ENCODE peak calls at places on chromosomes 11 and 22, in ten cellular contexts. O is uterus; C is ascending aorta; N is brain microvascular endothelial cell; Q is mammary epithelial cell; F is CD4-positive, alpha-beta memory T cell; J is GM06990; M is kidney epithelial cell; A is right atrium auricular region; B is GM12878. Y is an unnamed sample. For H3K27me3 and H3K36me3, the result is how much of the 10 kb centered on the place peaks cover.

GRCh38 chr11:76074178-76075112 is 131.9 kb downstream of the WNT11 start:
- DNase-seq in A (no peak), F (no peak), C (no peak), J (no peak), O (no peak), N (peak), Q (no peak), B (no peak), M (no peak), Y (no peak)

GRCh38 chr22:49269371-49269770 is 558.3 kb downstream of the BRD1 start:
- DNase-seq in F (no peak), M (no peak), B (no peak), Q (no peak), J (no peak), N (no peak), C (no peak), A (no peak), O (no peak), Y (peak)

GRCh38 chr22:28629420-28630184 is 50.0 kb downstream of the TTC28 start:
- DNase-seq in M (no peak), N (no peak), C (no peak), F (no peak), J (no peak), A (no peak), Q (no peak), O (no peak), B (no peak), Y (peak)

GRCh38 chr11:87030458-87031054 is 7.2 kb upstream of the TMEM135 start:
- DNase-seq in B (no peak), F (peak), M (no peak), J (no peak), Q (no peak), N (no peak), A (no peak), O (no peak), C (no peak), Y (no peak)

GRCh38 chr11:123587044-123587443 is 67.4 kb downstream of the SCN3B start:
- DNase-seq in J (no peak), N (no peak), Q (no peak), C (no peak), A (no peak), M (no peak), F (no peak), B (no peak), O (no peak), Y (no peak)

GRCh38 chr11:47514825-47515647 is 37.9 kb downstream of the CELF1 start:
- DNase-seq in C (no peak), N (peak), A (no peak), O (no peak), M (no peak), B (no peak), Q (peak), F (no peak), J (peak), Y (no peak)

GRCh38 chr11:78050964-78051831 is 12.5 kb upstream of the THRSP start:
- DNase-seq in J (no peak), N (peak), O (no peak), Q (peak), A (no peak), M (no peak), B (no peak), F (no peak), C (no peak), Y (peak)

GRCh38 chr11:10770626-10771254 is 19.7 kb downstream of the CTR9 start:
- DNase-seq in J (no peak), O (peak), C (no peak), A (no peak), N (peak), F (no peak), M (peak), Q (peak), B (no peak), Y (peak)

GRCh38 chr11:133118563-133119303 is 413.6 kb downstream of the OPCML start:
- DNase-seq in Q (no peak), C (no peak), N (no peak), O (no peak), F (no peak), M (no peak), B (no peak), A (no peak), J (no peak), Y (no peak)

GRCh38 chr11:106322111-106322510 is 244.6 kb downstream of the AASDHPPT start:
- DNase-seq in B (no peak), J (no peak), O (no peak), M (no peak), N (no peak), C (no peak), F (no peak), A (no peak), Q (no peak), Y (no peak)

GRCh38 chr11:83779876-83780275 is 493.7 kb upstream of the CCDC90B start:
- DNase-seq in B (no peak), J (no peak), M (no peak), A (no peak), Q (no peak), C (no peak), F (no peak), O (no peak), N (no peak), Y (no peak)

GRCh38 chr11:106070606-106071005 is 6.5 kb downstream of the KBTBD3 start:
- DNase-seq in B (no peak), J (no peak), C (no peak), N (no peak), Q (no peak), A (no peak), F (no peak), O (no peak), M (no peak), Y (no peak)

GRCh38 chr11:70341881-70342429 is 56.4 kb upstream of the CTTN start:
- DNase-seq in C (no peak), B (no peak), N (no peak), O (no peak), A (no peak), Q (no peak), J (no peak), M (no peak), F (no peak), Y (no peak)

GRCh38 chr22:43796567-43796966 is 15.5 kb downstream of the EFCAB6 start:
- DNase-seq in F (no peak), M (no peak), A (no peak), O (no peak), J (no peak), Q (peak), B (no peak), N (peak), C (no peak), Y (peak)

GRCh38 chr11:1303973-1304372 is 5.5 kb downstream of the TOLLIP start:
- DNase-seq in F (no peak), Q (no peak), B (no peak), J (no peak), M (no peak), N (no peak), O (peak), A (peak), C (no peak), Y (peak)

GRCh38 chr11:19868281-19868821 is 155.7 kb downstream of the NAV2 start:
- DNase-seq in M (no peak), N (peak), J (no peak), B (no peak), Q (peak), C (no peak), O (peak), F (no peak), A (peak), Y (no peak)

GRCh38 chr22:20428496-20429253 is 8.9 kb downstream of the SCARF2 start:
- DNase-seq in J (no peak), N (no peak), Q (no peak), C (no peak), O (no peak), F (no peak), B (no peak), A (no peak), M (no peak), Y (no peak)

GRCh38 chr11:111938687-111939160 is 1.6 kb downstream of the DIXDC1 start:
- DNase-seq in A (peak), C (no peak), N (peak), O (peak), J (peak), B (peak), Q (peak), M (no peak), F (peak), Y (peak)

GRCh38 chr11:125074511-125075241 is 11.6 kb downstream of the SLC37A2 start:
- DNase-seq in N (no peak), M (no peak), F (no peak), A (peak), B (no peak), C (no peak), O (no peak), Q (no peak), J (no peak), Y (peak)

GRCh38 chr11:73414977-73415492 is 38.8 kb downstream of the RELT start:
- DNase-seq in F (no peak), C (no peak), Q (no peak), N (peak), O (no peak), B (peak), M (no peak), A (no peak), J (no peak), Y (no peak)

GRCh38 chr11:23112987-23113886 is 253.0 kb upstream of the CCDC179 start:
- DNase-seq in J (no peak), M (peak), F (no peak), C (no peak), A (no peak), Q (peak), O (no peak), B (no peak), N (peak), Y (peak)

GRCh38 chr22:31812977-31813605 is 59.3 kb downstream of the DEPDC5 start:
- DNase-seq in J (no peak), C (no peak), M (no peak), F (no peak), B (no peak), N (no peak), Q (no peak), O (no peak), A (no peak), Y (no peak)

GRCh38 chr11:76048763-76049162 is 157.5 kb downstream of the WNT11 start:
- DNase-seq in J (peak), M (no peak), Q (no peak), O (no peak), F (peak), C (no peak), B (no peak), A (no peak), N (no peak), Y (no peak)

GRCh38 chr11:82682003-82682751 is 51.5 kb downstream of the FAM181B start:
- DNase-seq in F (peak), N (peak), M (peak), A (no peak), C (no peak), J (peak), O (no peak), Q (peak), B (peak), Y (no peak)

GRCh38 chr11:66850235-66850587 is 6.7 kb upstream of the LRFN4 start:
- DNase-seq in C (no peak), A (no peak), B (no peak), M (no peak), F (no peak), O (no peak), N (no peak), J (no peak), Q (no peak), Y (peak)

GRCh38 chr11:87265132-87265531 is 227.4 kb downstream of the TMEM135 start:
- DNase-seq in N (no peak), O (no peak), B (no peak), J (no peak), Q (peak), C (no peak), A (no peak), M (no peak), F (no peak), Y (no peak)

GRCh38 chr22:21606775-21607174 is 23.0 kb downstream of the YDJC start:
- DNase-seq in O (no peak), A (no peak), B (no peak), Q (no peak), N (no peak), C (no peak), M (peak), F (no peak), J (no peak), Y (no peak)

GRCh38 chr11:69102732-69103615 is 52.8 kb upstream of the SMIM38 start:
- DNase-seq in A (no peak), O (no peak), B (no peak), F (no peak), Q (no peak), C (no peak), J (no peak), N (no peak), M (no peak), Y (no peak)

GRCh38 chr11:88590366-88590765 is 252.8 kb upstream of the CTSC start:
- DNase-seq in O (no peak), B (no peak), A (no peak), Q (no peak), J (no peak), C (no peak), M (no peak), F (no peak), N (no peak), Y (no peak)

GRCh38 chr22:44667829-44668189 is 34.2 kb upstream of the PRR5 start:
- DNase-seq in O (no peak), M (no peak), A (no peak), J (no peak), F (peak), Q (no peak), N (no peak), B (no peak), C (no peak), Y (peak)

GRCh38 chr11:23079382-23079813 is 219.1 kb upstream of the CCDC179 start:
- DNase-seq in M (no peak), F (no peak), J (no peak), C (no peak), Q (no peak), B (no peak), A (no peak), N (peak), O (no peak), Y (no peak)

GRCh38 chr11:45180158-45180887 is 33.9 kb downstream of the PRDM11 start:
- DNase-seq in F (no peak), O (peak), J (no peak), M (no peak), A (no peak), C (no peak), Q (peak), N (no peak), B (no peak), Y (peak)

GRCh38 chr11:34238966-34239365 is 118.8 kb downstream of the ABTB2 start:
- DNase-seq in M (no peak), N (no peak), J (no peak), B (no peak), Q (no peak), F (no peak), C (no peak), A (no peak), O (no peak), Y (no peak)

GRCh38 chr22:38751422-38752346 is 4.1 kb downstream of the SUN2 start:
- DNase-seq in M (no peak), J (peak), Q (peak), N (no peak), F (peak), O (no peak), B (peak), C (no peak), A (no peak), Y (no peak)

GRCh38 chr11:130744804-130745203 is 171.5 kb downstream of the SNX19 start:
- DNase-seq in C (no peak), O (no peak), A (no peak), Q (no peak), J (no peak), N (no peak), B (no peak), M (no peak), F (no peak), Y (no peak)

GRCh38 chr11:119909495-119909894 is 180.5 kb upstream of the NECTIN1 start:
- DNase-seq in J (no peak), B (no peak), F (no peak), N (no peak), A (no peak), M (no peak), O (no peak), Q (no peak), C (no peak), Y (no peak)

GRCh38 chr11:3381794-3382193 is 2.8 kb upstream of the ZNF195 start:
- DNase-seq in J (no peak), C (no peak), N (no peak), M (no peak), O (no peak), Q (no peak), A (no peak), B (no peak), F (no peak), Y (peak)

GRCh38 chr11:80155412-80156017 is 714.7 kb upstream of the TENM4 start:
- DNase-seq in J (no peak), Q (peak), A (no peak), N (peak), B (no peak), M (no peak), C (no peak), O (no peak), F (no peak), Y (peak)

GRCh38 chr11:88357323-88358039 is 19.9 kb upstream of the CTSC start:
- DNase-seq in M (no peak), B (peak), F (no peak), A (no peak), J (peak), Q (no peak), O (no peak), C (no peak), N (peak), Y (no peak)

GRCh38 chr22:37145415-37146385 is 4.0 kb downstream of the IL2RB start:
- DNase-seq in F (no peak), J (no peak), N (no peak), Q (peak), A (no peak), O (no peak), C (no peak), M (no peak), B (no peak), Y (no peak)

DNA sequence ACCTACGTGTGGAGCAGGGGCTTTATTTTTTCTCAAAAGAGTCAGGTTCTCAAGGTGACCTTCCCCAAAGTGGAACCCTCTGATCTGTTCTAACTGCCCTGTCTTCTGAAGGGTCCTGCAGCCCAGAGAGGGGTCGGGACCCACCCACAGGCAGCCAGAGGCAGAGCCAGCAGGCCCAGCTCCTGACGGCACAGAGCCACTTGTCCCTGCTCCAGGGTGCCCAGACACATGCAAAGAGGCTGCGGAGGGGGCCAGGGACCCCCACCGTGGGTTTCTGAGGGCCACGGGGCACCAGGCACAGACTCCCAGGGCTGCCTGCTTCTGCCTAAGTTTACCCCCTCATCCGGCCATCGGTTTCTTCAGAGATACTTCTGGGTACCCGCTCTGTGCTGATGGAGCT is 37.1 kb downstream of the FLRT1 start:
- DNase-seq in A (no peak), Q (no peak), M (no peak), F (no peak), J (no peak), N (no peak), B (no peak), O (no peak), C (no peak), Y (no peak)
- H3K27me3 ChIP-seq in A (under half), Q (under half), M (under half), F (under half), J (under half), N (under half), B (under half), O (under half), C (under half), Y (under half)

GRCh38 chr11:65316979-65317786 is 2.5 kb downstream of the CDC42EP2 start:
- DNase-seq in C (no peak), M (peak), A (peak), Q (peak), J (no peak), B (no peak), F (no peak), N (no peak), O (peak), Y (peak)
- H3K4me3 ChIP-seq in C (peak), M (peak), A (peak), Q (peak), J (no peak), B (no peak), F (no peak), N (peak), O (peak), Y (peak)

GRCh38 chr11:61896665-61897386 is 5.5 kb upstream of the FADS3 start:
- DNase-seq in N (no peak), J (no peak), Q (no peak), C (no peak), F (no peak), B (no peak), A (no peak), O (no peak), M (no peak), Y (no peak)
- H3K36me3 ChIP-seq in N (under half), J (under half), Q (under half), C (under half), F (under half), B (under half), A (under half), O (under half), M (under half), Y (under half)

GRCh38 chr11:14977481-14977880 is 5.3 kb upstream of the CALCA start:
- DNase-seq in O (no peak), A (no peak), F (no peak), C (no peak), Q (no peak), J (no peak), N (no peak), B (no peak), M (no peak), Y (no peak)
- H3K27me3 ChIP-seq in O (under half), A (under half), F (under half), C (under half), Q (under half), J (under half), N (under half), B (under half), M (under half), Y (under half)

GRCh38 chr11:57647960-57648776 is 1.5 kb downstream of the YPEL4 start:
- DNase-seq in A (no peak), B (no peak), F (no peak), M (no peak), Q (no peak), C (no peak), J (no peak), O (no peak), N (no peak), Y (peak)

GRCh38 chr11:57649826-57650738 is at the start of gene YPEL4:
- DNase-seq in F (peak), O (peak), B (no peak), Q (peak), J (no peak), C (peak), M (no peak), N (peak), A (no peak), Y (peak)

GRCh38 chr11:57650739-57651090 is 1.0 kb upstream of the YPEL4 start:
- DNase-seq in N (no peak), A (no peak), J (no peak), O (no peak), B (no peak), M (no peak), C (no peak), Q (no peak), F (no peak), Y (no peak)

GRCh38 chr11:57647368-57647767 is 2.3 kb downstream of the YPEL4 start:
- DNase-seq in B (no peak), F (no peak), N (no peak), M (no peak), C (no peak), A (no peak), J (no peak), O (no peak), Q (no peak), Y (peak)

DNA sequence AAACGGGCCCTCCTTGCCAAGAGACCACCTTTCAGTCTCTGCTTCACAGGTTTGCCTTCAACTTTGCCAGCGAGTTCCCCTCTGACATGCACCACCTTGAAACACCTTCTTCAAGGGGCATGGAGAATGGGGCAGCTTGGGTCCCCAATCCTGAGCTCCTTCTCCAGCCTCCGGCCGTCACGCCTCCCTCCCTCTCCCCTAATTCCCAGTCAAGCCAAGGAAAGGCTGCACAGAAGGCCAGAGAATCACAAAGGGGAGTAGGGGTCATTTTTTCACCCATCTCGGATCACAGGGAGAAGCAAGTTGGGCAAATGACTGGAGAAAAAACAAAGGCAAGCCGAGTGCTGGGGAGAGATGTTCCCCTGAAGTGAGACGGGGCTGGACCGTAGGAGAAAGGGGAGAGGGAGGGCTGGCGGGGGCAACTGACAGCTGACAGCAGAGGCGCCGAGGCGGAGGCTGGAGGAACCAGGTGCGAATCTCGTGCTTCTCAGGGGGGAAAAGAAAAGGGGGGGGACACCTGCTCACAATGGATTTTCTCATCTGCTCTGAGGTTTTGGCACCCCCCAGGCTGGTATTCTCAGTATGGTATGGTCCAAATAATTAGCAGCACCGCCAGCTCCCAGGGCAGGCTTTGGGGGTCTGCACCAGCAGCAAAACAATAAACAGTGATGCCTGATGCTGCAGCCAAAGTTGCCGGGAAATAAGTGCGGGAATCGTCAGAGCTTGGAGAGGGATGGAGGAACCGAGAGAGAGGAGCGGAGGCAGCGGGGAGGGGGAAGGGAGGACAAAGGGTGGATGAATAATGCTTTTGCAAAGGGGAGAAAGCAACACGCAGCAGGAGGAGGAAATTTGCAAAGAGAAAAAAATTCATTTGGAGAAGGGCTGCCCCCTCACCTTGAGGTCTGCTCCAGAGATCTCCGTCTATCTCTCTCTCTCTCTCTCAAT is 649 bp downstream of the YPEL4 start:
- DNase-seq in B (no peak), F (no peak), N (no peak), A (no peak), Q (no peak), M (no peak), C (no peak), O (peak), J (no peak), Y (peak)
- H3K4me3 ChIP-seq in B (peak), F (peak), N (peak), A (peak), Q (peak), M (peak), C (peak), O (peak), J (no peak), Y (peak)